ENCODE peak calls at places on chromosomes 4 and X, in eight cellular contexts. I is fibroblast of lung, C is PC-3, Q is neural progenitor cell, L is K562, O is GM12878, P is MM.1S, D is neuronal stem cell. H is an unnamed sample.
A peak's percentile ranks its signal among the peaks of the same experiment; 100 is the strongest.

GRCh38 chr4:185312699-185313098 is 83.0 kb downstream of the LRP2BP start:
- DNase-seq in I (peak; percentile 77), C (no peak), Q (no peak), L (no peak), O (no peak), P (no peak), D (no peak), H (no peak)

GRCh38 chr4:27714073-27714472 is 853.4 kb downstream of the STIM2 start:
- DNase-seq in I (peak; percentile 1), C (peak; percentile 88), Q (no peak), L (no peak), O (no peak), P (no peak), D (no peak), H (no peak)

GRCh38 chrX:37371578-37371981 is 22.4 kb downstream of the PRRG1 start:
- DNase-seq in I (peak; percentile 57), C (no peak), Q (no peak), L (no peak), O (no peak), P (no peak), D (no peak), H (peak; percentile 30)

GRCh38 chr4:147824316-147824715 is 92.4 kb downstream of the ARHGAP10 start:
- DNase-seq in I (no peak), C (no peak), Q (no peak), L (no peak), O (no peak), P (no peak), D (no peak), H (no peak)

GRCh38 chrX:323721-324628 is 5.4 kb upstream of the GTPBP6 start:
- DNase-seq in I (peak; percentile 81), C (peak; percentile 34), Q (peak; percentile 83), L (peak; percentile 70), O (no peak), P (peak; percentile 38), D (no peak), H (peak; percentile 45)

GRCh38 chrX:133297284-133297683 is 79.1 kb upstream of the TFDP3 start:
- DNase-seq in I (peak; percentile 90), C (peak; percentile 86), Q (no peak), L (no peak), O (no peak), P (no peak), D (no peak), H (peak; percentile 55)

GRCh38 chr4:80619070-80619674 is 283.6 kb downstream of the CFAP299 start:
- DNase-seq in I (peak; percentile 5), C (peak; percentile 49), Q (peak; percentile 36), L (peak; percentile 10), O (no peak), P (peak; percentile 31), D (no peak), H (peak; percentile 26)

GRCh38 chr4:100014616-100015015 is 64.5 kb upstream of the H2AZ1 start:
- DNase-seq in I (no peak), C (peak; percentile 66), Q (no peak), L (no peak), O (no peak), P (no peak), D (no peak), H (no peak)

GRCh38 chrX:115939636-115940160 is 230.8 kb upstream of the AGTR2 start:
- DNase-seq in I (no peak), C (no peak), Q (no peak), L (no peak), O (no peak), P (no peak), D (no peak), H (no peak)
- H3K36me3 ChIP-seq in I (no peaks in the 10 kb centered on the region), C (no peaks in the 10 kb centered on the region), Q (peaks cover 18% of the 10 kb centered on the region), L (no peaks in the 10 kb centered on the region), O (no peaks in the 10 kb centered on the region), P (no peaks in the 10 kb centered on the region), D (no peaks in the 10 kb centered on the region), H (no peaks in the 10 kb centered on the region)

GRCh38 chr4:148978301-148978700 is 536.1 kb upstream of the NR3C2 start:
- DNase-seq in I (no peak), C (no peak), Q (no peak), L (no peak), O (no peak), P (no peak), D (no peak), H (no peak)

GRCh38 chr4:148986951-148987350 is 544.7 kb upstream of the NR3C2 start:
- DNase-seq in I (no peak), C (peak; percentile 53), Q (no peak), L (no peak), O (no peak), P (no peak), D (no peak), H (no peak)

GRCh38 chr4:148980782-148981181 is 538.6 kb upstream of the NR3C2 start:
- DNase-seq in I (no peak), C (no peak), Q (no peak), L (no peak), O (no peak), P (no peak), D (no peak), H (no peak)

GRCh38 chr4:148984951-148985350 is 542.7 kb upstream of the NR3C2 start:
- DNase-seq in I (no peak), C (no peak), Q (no peak), L (no peak), O (no peak), P (no peak), D (no peak), H (no peak)

DNA sequence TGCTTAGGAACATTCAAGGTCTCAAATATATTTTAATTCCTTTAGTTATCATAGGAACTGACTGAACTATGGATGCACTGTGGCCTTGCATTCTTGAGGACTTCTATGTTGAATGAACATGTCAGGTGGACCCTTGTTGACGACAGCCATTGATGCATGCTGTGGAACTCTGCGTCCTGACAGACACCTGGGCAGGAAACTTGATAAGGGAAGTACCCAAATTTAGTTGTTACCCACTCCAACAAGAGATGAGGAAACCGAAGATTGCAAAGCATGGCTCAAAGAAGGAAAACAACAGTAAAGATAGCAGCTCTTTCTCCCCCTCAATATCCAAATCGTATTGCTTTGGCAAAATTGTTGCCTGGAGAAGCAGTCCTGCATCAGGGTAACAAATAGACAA is 540.0 kb upstream of the NR3C2 start:
- DNase-seq in I (no peak), C (no peak), Q (no peak), L (no peak), O (no peak), P (no peak), D (no peak), H (no peak)
- H3K9ac ChIP-seq in I (no peak overlapping the region), C (no peak overlapping the region), Q (no peak overlapping the region), L (no peak overlapping the region), O (no peak overlapping the region), P (no peak overlapping the region), D (no peak overlapping the region), H (no peak overlapping the region)

GRCh38 chrX:71542411-71542810 is 9.5 kb downstream of the OGT start:
- DNase-seq in I (peak; percentile 55), C (peak; percentile 68), Q (no peak), L (no peak), O (no peak), P (no peak), D (no peak), H (peak; percentile 77)
- H3K36me3 ChIP-seq in I (peaks cover 5% of the 10 kb centered on the region), C (peaks cover 56% of the 10 kb centered on the region), Q (peaks cover 9% of the 10 kb centered on the region), L (peaks cover 96% of the 10 kb centered on the region), O (peaks cover 6% of the 10 kb centered on the region), P (peaks cover 4% of the 10 kb centered on the region), D (peaks cover 11% of the 10 kb centered on the region), H (peaks cover 41% of the 10 kb centered on the region)

GRCh38 chr4:153792007-153792892 is 3.4 kb upstream of the SFRP2 start:
- DNase-seq in I (peak; percentile 22), C (no peak), Q (peak; percentile 90), L (peak; percentile 37), O (no peak), P (no peak), D (peak; percentile 94), H (peak; percentile 47)
- H3K9ac ChIP-seq in I (no peak overlapping the region), C (no peak overlapping the region), Q (no peak overlapping the region), L (no peak overlapping the region), O (no peak overlapping the region), P (no peak overlapping the region), D (peak overlapping the region; percentile 78), H (peak overlapping the region; percentile 50)

DNA sequence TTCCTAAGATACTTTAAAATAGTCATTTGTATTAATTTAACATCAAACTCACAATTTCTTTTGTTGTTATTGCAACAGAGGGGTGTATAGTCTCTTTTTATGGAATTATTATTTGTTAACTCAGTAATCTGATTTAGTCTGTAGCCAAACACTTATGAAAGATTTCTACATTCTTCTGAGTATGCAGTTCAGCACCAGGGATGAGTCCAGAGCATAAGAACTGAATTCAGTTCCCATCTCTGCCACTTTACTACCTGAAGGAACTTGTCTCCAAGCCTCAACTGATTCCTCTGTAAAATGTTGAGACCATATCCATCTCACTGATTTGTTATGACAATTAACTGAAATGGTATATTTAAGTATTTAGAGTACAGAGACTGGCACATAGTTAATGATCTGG is 45.5 kb downstream of the METTL14 start:
- DNase-seq in I (no peak), C (no peak), Q (no peak), L (no peak), O (no peak), P (no peak), D (no peak), H (peak; percentile 45)
- H3K36me3 ChIP-seq in I (peaks cover 23% of the 10 kb centered on the region), C (peaks cover 23% of the 10 kb centered on the region), Q (no peaks in the 10 kb centered on the region), L (peaks cover 41% of the 10 kb centered on the region), O (no peaks in the 10 kb centered on the region), P (peaks cover 5% of the 10 kb centered on the region), D (peaks cover 14% of the 10 kb centered on the region), H (peaks cover 94% of the 10 kb centered on the region)